ENCODE peak calls at places on chromosome 9, in ten cellular contexts. A, M, O, K, D, N, P, W, C and J are unnamed samples.

GRCh38 chr9:38108326-38108725 is 39.3 kb upstream of the SHB start:
- DNase-seq in A (no peak), M (no peak), O (no peak), K (no peak), D (no peak), N (no peak), P (no peak), W (no peak), C (no peak), J (no peak)

GRCh38 chr9:38067892-38068615 is 973 bp downstream of the SHB start:
- DNase-seq in A (no peak), M (no peak), O (peak), K (peak), D (no peak), N (peak), P (no peak), W (peak), C (peak), J (peak)

GRCh38 chr9:105393576-105394344 is 54.1 kb upstream of the FSD1L start:
- DNase-seq in A (no peak), M (no peak), O (no peak), K (no peak), D (no peak), N (no peak), P (no peak), W (no peak), C (no peak), J (no peak)

GRCh38 chr9:23829580-23830458 is 3.8 kb upstream of the ELAVL2 start:
- DNase-seq in A (peak), M (no peak), O (no peak), K (no peak), D (no peak), N (no peak), P (no peak), W (peak), C (no peak), J (no peak)

GRCh38 chr9:130111805-130112204 is 58.1 kb downstream of the GPR107 start:
- DNase-seq in A (no peak), M (no peak), O (no peak), K (no peak), D (no peak), N (no peak), P (no peak), W (no peak), C (no peak), J (no peak)

GRCh38 chr9:120711354-120711753 is 2.9 kb downstream of the MEGF9 start:
- DNase-seq in A (no peak), M (no peak), O (no peak), K (no peak), D (peak), N (no peak), P (no peak), W (no peak), C (no peak), J (no peak)

GRCh38 chr9:126516936-126517750 is 96.6 kb upstream of the LMX1B start:
- DNase-seq in A (peak), M (peak), O (peak), K (no peak), D (peak), N (peak), P (peak), W (peak), C (peak), J (peak)

GRCh38 chr9:126343271-126343700 is 16.7 kb downstream of the MVB12B start:
- DNase-seq in A (no peak), M (no peak), O (no peak), K (no peak), D (no peak), N (no peak), P (no peak), W (no peak), C (no peak), J (no peak)

GRCh38 chr9:98191615-98192502 is 578 bp downstream of the CORO2A start:
- DNase-seq in A (peak), M (no peak), O (peak), K (no peak), D (no peak), N (no peak), P (no peak), W (no peak), C (peak), J (peak)

GRCh38 chr9:78365979-78366697 is 69.2 kb downstream of the PSAT1 start:
- DNase-seq in A (no peak), M (no peak), O (no peak), K (no peak), D (peak), N (no peak), P (peak), W (no peak), C (no peak), J (no peak)
- TF ChIP-seq CTCF in A (peak), M (peak), O (peak), K (no peak), D (peak), N (peak), P (peak), W (peak), C (peak), J (peak)

DNA sequence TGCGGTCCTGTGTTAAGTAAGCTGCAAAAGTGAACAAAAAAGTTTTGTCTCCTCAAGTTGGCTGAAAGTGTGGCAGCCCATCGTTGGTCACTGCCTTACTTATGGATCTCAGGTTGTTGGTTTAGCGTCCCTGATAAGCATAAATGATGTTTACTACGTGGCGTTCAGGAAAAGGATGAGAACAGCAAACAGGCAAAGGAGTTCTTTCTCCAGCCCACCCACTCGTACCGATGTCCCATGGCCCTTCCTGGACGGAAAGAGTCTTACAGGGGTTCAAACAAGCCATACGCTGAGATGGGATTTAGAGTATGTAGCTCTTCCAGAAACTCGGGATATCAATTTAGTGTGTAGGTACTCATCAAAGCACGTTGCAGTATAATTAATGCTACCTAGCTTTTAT is 494 bp upstream of the AUH start:
- DNase-seq in A (no peak), M (no peak), O (no peak), K (no peak), D (no peak), N (no peak), P (no peak), W (no peak), C (peak), J (no peak)
- TF ChIP-seq CTCF in A (no peak), M (no peak), O (no peak), K (no peak), D (no peak), N (no peak), P (no peak), W (no peak), C (no peak), J (no peak)

GRCh38 chr9:119284118-119284517 is 85.1 kb downstream of the BRINP1 start:
- DNase-seq in A (peak), M (no peak), O (no peak), K (no peak), D (peak), N (no peak), P (no peak), W (peak), C (no peak), J (peak)
- TF ChIP-seq CTCF in A (peak), M (peak), O (no peak), K (no peak), D (no peak), N (no peak), P (no peak), W (peak), C (no peak), J (peak)

GRCh38 chr9:35834260-35835215 is 5.5 kb downstream of the TMEM8B start:
- DNase-seq in A (no peak), M (no peak), O (no peak), K (no peak), D (no peak), N (no peak), P (no peak), W (no peak), C (no peak), J (no peak)

GRCh38 chr9:35835766-35836165 is 6.7 kb downstream of the TMEM8B start:
- DNase-seq in A (no peak), M (no peak), O (no peak), K (no peak), D (no peak), N (no peak), P (no peak), W (no peak), C (no peak), J (no peak)

GRCh38 chr9:35836595-35836994 is 7.6 kb downstream of the TMEM8B start:
- DNase-seq in A (no peak), M (no peak), O (no peak), K (no peak), D (no peak), N (no peak), P (no peak), W (no peak), C (no peak), J (no peak)

GRCh38 chr9:35832814-35833213 is 3.8 kb downstream of the TMEM8B start:
- DNase-seq in A (no peak), M (no peak), O (no peak), K (no peak), D (no peak), N (no peak), P (no peak), W (no peak), C (no peak), J (no peak)

DNA sequence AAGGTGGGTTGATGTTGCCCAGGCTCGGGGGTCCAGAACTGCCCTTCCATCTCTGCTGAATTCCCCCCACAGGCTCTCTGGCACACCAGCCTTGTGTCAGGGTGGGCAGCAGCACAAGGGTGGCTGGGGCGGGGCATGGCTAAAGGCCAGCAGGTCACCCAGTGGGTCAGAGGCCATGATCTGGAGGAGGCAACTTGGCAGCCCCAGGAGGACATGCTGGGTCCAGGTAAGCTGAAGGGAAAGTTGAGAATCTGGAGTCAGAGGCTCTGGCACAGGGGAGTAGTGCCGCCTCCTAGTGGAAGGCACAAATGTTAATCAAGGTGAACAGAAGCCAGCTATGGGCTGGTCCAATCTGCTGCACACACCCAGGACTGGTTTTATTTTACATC is 6.2 kb downstream of the TMEM8B start:
- DNase-seq in A (peak), M (no peak), O (no peak), K (peak), D (no peak), N (no peak), P (no peak), W (no peak), C (no peak), J (no peak)
- TF ChIP-seq CTCF in A (peak), M (no peak), O (no peak), K (no peak), D (no peak), N (peak), P (peak), W (peak), C (no peak), J (no peak)

GRCh38 chr9:5695860-5696259 is 67.0 kb downstream of the RIC1 start:
- DNase-seq in A (no peak), M (no peak), O (no peak), K (no peak), D (no peak), N (no peak), P (no peak), W (no peak), C (no peak), J (no peak)
- TF ChIP-seq CTCF in A (no peak), M (no peak), O (no peak), K (no peak), D (no peak), N (no peak), P (no peak), W (no peak), C (no peak), J (no peak)

GRCh38 chr9:34550681-34551270 is 28.0 kb upstream of the ENHO start:
- DNase-seq in A (no peak), M (no peak), O (peak), K (peak), D (no peak), N (no peak), P (no peak), W (no peak), C (no peak), J (no peak)
- TF ChIP-seq CTCF in A (no peak), M (no peak), O (no peak), K (no peak), D (no peak), N (no peak), P (no peak), W (no peak), C (no peak), J (no peak)

DNA sequence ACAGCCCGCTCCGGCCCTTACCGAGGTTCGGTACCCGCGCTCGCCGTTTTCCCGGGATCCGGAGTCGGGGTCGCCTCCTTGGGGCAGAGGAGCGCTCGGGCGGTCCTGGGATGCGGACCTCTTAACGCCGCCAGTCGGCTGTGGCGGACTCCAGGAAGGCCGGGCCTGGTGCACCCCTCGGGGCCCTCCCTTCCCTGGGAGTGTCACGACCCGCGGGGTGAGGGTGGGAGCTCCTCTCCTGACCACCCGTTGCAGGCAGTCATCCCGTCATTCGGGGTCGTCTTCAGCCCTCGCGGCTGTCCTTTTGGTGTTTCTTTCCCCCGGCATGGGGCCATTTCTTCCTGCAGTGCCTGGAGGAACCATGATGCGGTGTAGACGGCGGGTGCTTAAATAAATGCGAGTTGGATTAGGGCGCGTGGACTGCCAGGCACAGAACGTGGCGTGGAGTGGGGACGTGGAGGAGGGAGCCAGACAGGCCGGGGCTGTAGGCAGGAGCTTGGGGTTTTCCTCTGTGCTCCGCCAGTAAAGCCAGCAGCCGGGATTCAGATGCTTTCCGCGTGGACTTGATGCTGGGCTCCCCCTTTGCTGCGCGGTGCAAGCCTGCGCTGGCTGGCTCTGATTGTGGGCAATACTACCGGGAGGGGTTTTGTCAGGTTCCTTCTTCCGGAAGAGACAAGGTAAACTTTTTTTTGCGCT is 793 bp downstream of the KDM4C start:
- DNase-seq in A (peak), M (peak), O (peak), K (peak), D (peak), N (peak), P (peak), W (peak), C (peak), J (peak)
- TF ChIP-seq CTCF in A (no peak), M (no peak), O (no peak), K (no peak), D (no peak), N (no peak), P (no peak), W (no peak), C (no peak), J (no peak)